ENCODE peak calls at places on chromosomes 11 and 22, in six cellular contexts. One of them, this sample, is unnamed.

GRCh38 chr11:86687083-86687799 is 14.8 kb upstream of the ME3 start:
- DNase-seq in kidney: no peak
- DNase-seq in HTR-8/SVneo: no peak
- DNase-seq in AG08395: no peak
- DNase-seq in activated CD8-positive, alpha-beta memory T cell treated with anti-CD3 and anti-CD28 coated beads for 1 hour: no peak
- DNase-seq in GM04503: no peak
- DNase-seq in this sample: no peak

GRCh38 chr11:90124371-90124770 is 10.1 kb upstream of the NAALAD2 start:
- DNase-seq in kidney: no peak
- DNase-seq in HTR-8/SVneo: no peak
- DNase-seq in AG08395: no peak
- DNase-seq in activated CD8-positive, alpha-beta memory T cell treated with anti-CD3 and anti-CD28 coated beads for 1 hour: no peak
- DNase-seq in GM04503: no peak
- DNase-seq in this sample: no peak

GRCh38 chr11:70477607-70478006 is 79.3 kb downstream of the CTTN start:
- DNase-seq in kidney: peak; percentile 40
- DNase-seq in HTR-8/SVneo: no peak
- DNase-seq in AG08395: no peak
- DNase-seq in activated CD8-positive, alpha-beta memory T cell treated with anti-CD3 and anti-CD28 coated beads for 1 hour: no peak
- DNase-seq in GM04503: no peak
- DNase-seq in this sample: no peak

GRCh38 chr11:61141601-61142028 is 19.6 kb downstream of the VPS37C start:
- DNase-seq in kidney: peak; percentile 83
- DNase-seq in HTR-8/SVneo: no peak
- DNase-seq in AG08395: no peak
- DNase-seq in activated CD8-positive, alpha-beta memory T cell treated with anti-CD3 and anti-CD28 coated beads for 1 hour: no peak
- DNase-seq in GM04503: no peak
- DNase-seq in this sample: no peak

GRCh38 chr11:65243773-65244172 is 18.0 kb upstream of the POLA2 start:
- DNase-seq in kidney: no peak
- DNase-seq in HTR-8/SVneo: no peak
- DNase-seq in AG08395: no peak
- DNase-seq in activated CD8-positive, alpha-beta memory T cell treated with anti-CD3 and anti-CD28 coated beads for 1 hour: no peak
- DNase-seq in GM04503: no peak
- DNase-seq in this sample: no peak

GRCh38 chr11:76745561-76746207 is 37.5 kb upstream of the TSKU start:
- DNase-seq in kidney: no peak
- DNase-seq in HTR-8/SVneo: no peak
- DNase-seq in AG08395: no peak
- DNase-seq in activated CD8-positive, alpha-beta memory T cell treated with anti-CD3 and anti-CD28 coated beads for 1 hour: no peak
- DNase-seq in GM04503: no peak
- DNase-seq in this sample: no peak

GRCh38 chr22:34116126-34116525 is 195.8 kb upstream of the LARGE1 start:
- DNase-seq in kidney: no peak
- DNase-seq in HTR-8/SVneo: no peak
- DNase-seq in AG08395: no peak
- DNase-seq in activated CD8-positive, alpha-beta memory T cell treated with anti-CD3 and anti-CD28 coated beads for 1 hour: no peak
- DNase-seq in GM04503: no peak
- DNase-seq in this sample: no peak

GRCh38 chr11:101880208-101880607 is 34.6 kb upstream of the CEP126 start:
- DNase-seq in kidney: no peak
- DNase-seq in HTR-8/SVneo: peak; percentile 35
- DNase-seq in AG08395: peak; percentile 33
- DNase-seq in activated CD8-positive, alpha-beta memory T cell treated with anti-CD3 and anti-CD28 coated beads for 1 hour: no peak
- DNase-seq in GM04503: no peak
- DNase-seq in this sample: peak; percentile 77

GRCh38 chr11:407651-408080 is 7.1 kb downstream of the SIGIRR start:
- DNase-seq in kidney: no peak
- DNase-seq in HTR-8/SVneo: no peak
- DNase-seq in AG08395: no peak
- DNase-seq in activated CD8-positive, alpha-beta memory T cell treated with anti-CD3 and anti-CD28 coated beads for 1 hour: no peak
- DNase-seq in GM04503: no peak
- DNase-seq in this sample: no peak

GRCh38 chr22:47738472-47739013 is 976.1 kb downstream of the TBC1D22A start:
- DNase-seq in kidney: no peak
- DNase-seq in HTR-8/SVneo: no peak
- DNase-seq in AG08395: no peak
- DNase-seq in activated CD8-positive, alpha-beta memory T cell treated with anti-CD3 and anti-CD28 coated beads for 1 hour: no peak
- DNase-seq in GM04503: no peak
- DNase-seq in this sample: no peak

GRCh38 chr11:36619502-36619901 is 21.5 kb upstream of the RAG2 start:
- DNase-seq in kidney: no peak
- DNase-seq in HTR-8/SVneo: no peak
- DNase-seq in AG08395: no peak
- DNase-seq in activated CD8-positive, alpha-beta memory T cell treated with anti-CD3 and anti-CD28 coated beads for 1 hour: no peak
- DNase-seq in GM04503: no peak
- DNase-seq in this sample: no peak

GRCh38 chr11:1964955-1965354 is 17.8 kb downstream of the MRPL23 start:
- DNase-seq in kidney: no peak
- DNase-seq in HTR-8/SVneo: no peak
- DNase-seq in AG08395: no peak
- DNase-seq in activated CD8-positive, alpha-beta memory T cell treated with anti-CD3 and anti-CD28 coated beads for 1 hour: no peak
- DNase-seq in GM04503: no peak
- DNase-seq in this sample: no peak

GRCh38 chr22:37726240-37726887 is 29.5 kb downstream of the TRIOBP start:
- DNase-seq in kidney: no peak
- DNase-seq in HTR-8/SVneo: no peak
- DNase-seq in AG08395: peak; percentile 80
- DNase-seq in activated CD8-positive, alpha-beta memory T cell treated with anti-CD3 and anti-CD28 coated beads for 1 hour: no peak
- DNase-seq in GM04503: no peak
- DNase-seq in this sample: peak; percentile 50

GRCh38 chr11:103652013-103652412 is 384.4 kb upstream of the DDI1 start:
- DNase-seq in kidney: no peak
- DNase-seq in HTR-8/SVneo: peak; percentile 67
- DNase-seq in AG08395: peak; percentile 37
- DNase-seq in activated CD8-positive, alpha-beta memory T cell treated with anti-CD3 and anti-CD28 coated beads for 1 hour: no peak
- DNase-seq in GM04503: peak; percentile 62
- DNase-seq in this sample: no peak

GRCh38 chr11:115222218-115222862 is 281.9 kb downstream of the CADM1 start:
- DNase-seq in kidney: no peak
- DNase-seq in HTR-8/SVneo: peak; percentile 51
- DNase-seq in AG08395: peak; percentile 88
- DNase-seq in activated CD8-positive, alpha-beta memory T cell treated with anti-CD3 and anti-CD28 coated beads for 1 hour: no peak
- DNase-seq in GM04503: peak; percentile 56
- DNase-seq in this sample: peak; percentile 86

GRCh38 chr22:42930810-42931420 is 73.8 kb upstream of the ARFGAP3 start:
- DNase-seq in kidney: no peak
- DNase-seq in HTR-8/SVneo: no peak
- DNase-seq in AG08395: peak; percentile 51
- DNase-seq in activated CD8-positive, alpha-beta memory T cell treated with anti-CD3 and anti-CD28 coated beads for 1 hour: no peak
- DNase-seq in GM04503: peak; percentile 60
- DNase-seq in this sample: peak; percentile 76